ENCODE peak calls at places on chromosomes 16 and 17, in five cellular contexts. R, B, A, G and J are unnamed samples.

GRCh38 chr16:75074920-75075687 is 41.5 kb downstream of the LDHD start:
- DNase-seq in R (no peak), B (no peak), A (no peak), G (peak; percentile 59), J (peak; percentile 43)

GRCh38 chr17:42097691-42098661 is at the start of gene ZNF385C:
- DNase-seq in R (no peak), B (no peak), A (no peak), G (no peak), J (no peak)

GRCh38 chr17:78951967-78952551 is 26.9 kb upstream of the TIMP2 start:
- DNase-seq in R (peak; percentile 16), B (no peak), A (no peak), G (no peak), J (peak; percentile 29)

GRCh38 chr16:2470234-2470601 is 879 bp upstream of the NTN3 start:
- DNase-seq in R (no peak), B (no peak), A (no peak), G (no peak), J (no peak)

GRCh38 chr16:17342031-17342430 is 128.7 kb downstream of the XYLT1 start:
- DNase-seq in R (no peak), B (no peak), A (no peak), G (no peak), J (no peak)

GRCh38 chr16:630815-631405 is at the start of gene WFIKKN1:
- DNase-seq in R (no peak), B (peak; percentile 23), A (no peak), G (peak; percentile 68), J (no peak)

GRCh38 chr16:49416276-49416675 is 42.7 kb downstream of the C16orf78 start:
- DNase-seq in R (no peak), B (no peak), A (no peak), G (no peak), J (no peak)

GRCh38 chr16:10754941-10755340 is 11.3 kb downstream of the NUBP1 start:
- DNase-seq in R (peak; percentile 33), B (no peak), A (no peak), G (no peak), J (peak; percentile 38)

GRCh38 chr17:82443465-82444283 is 6.9 kb downstream of the CYBC1 start:
- DNase-seq in R (no peak), B (no peak), A (no peak), G (no peak), J (no peak)

GRCh38 chr16:67013238-67013822 is 15.6 kb upstream of the CBFB start:
- DNase-seq in R (no peak), B (peak; percentile 22), A (no peak), G (no peak), J (no peak)

GRCh38 chr17:44898768-44899073 is 524 bp downstream of the EFTUD2 start:
- DNase-seq in R (peak; percentile 41), B (no peak), A (no peak), G (no peak), J (peak; percentile 40)

GRCh38 chr16:69818811-69819587 is 56.9 kb downstream of the WWP2 start:
- DNase-seq in R (no peak), B (no peak), A (no peak), G (no peak), J (no peak)

GRCh38 chr16:21590791-21591190 is 8.6 kb upstream of the METTL9 start:
- DNase-seq in R (peak; percentile 34), B (no peak), A (peak; percentile 34), G (no peak), J (peak; percentile 40)

GRCh38 chr16:19184823-19185509 is 16.9 kb downstream of the SYT17 start:
- DNase-seq in R (no peak), B (no peak), A (no peak), G (no peak), J (no peak)

GRCh38 chr17:35345926-35346771 is 27.3 kb downstream of the SLFN11 start:
- DNase-seq in R (peak; percentile 52), B (peak; percentile 89), A (peak; percentile 66), G (peak; percentile 83), J (peak; percentile 59)

GRCh38 chr17:45342871-45343526 is 26.2 kb upstream of the MAP3K14 start:
- DNase-seq in R (no peak), B (no peak), A (no peak), G (no peak), J (no peak)

GRCh38 chr17:27994586-27994985 is 47.9 kb upstream of the NLK start:
- DNase-seq in R (no peak), B (no peak), A (no peak), G (no peak), J (no peak)

DNA sequence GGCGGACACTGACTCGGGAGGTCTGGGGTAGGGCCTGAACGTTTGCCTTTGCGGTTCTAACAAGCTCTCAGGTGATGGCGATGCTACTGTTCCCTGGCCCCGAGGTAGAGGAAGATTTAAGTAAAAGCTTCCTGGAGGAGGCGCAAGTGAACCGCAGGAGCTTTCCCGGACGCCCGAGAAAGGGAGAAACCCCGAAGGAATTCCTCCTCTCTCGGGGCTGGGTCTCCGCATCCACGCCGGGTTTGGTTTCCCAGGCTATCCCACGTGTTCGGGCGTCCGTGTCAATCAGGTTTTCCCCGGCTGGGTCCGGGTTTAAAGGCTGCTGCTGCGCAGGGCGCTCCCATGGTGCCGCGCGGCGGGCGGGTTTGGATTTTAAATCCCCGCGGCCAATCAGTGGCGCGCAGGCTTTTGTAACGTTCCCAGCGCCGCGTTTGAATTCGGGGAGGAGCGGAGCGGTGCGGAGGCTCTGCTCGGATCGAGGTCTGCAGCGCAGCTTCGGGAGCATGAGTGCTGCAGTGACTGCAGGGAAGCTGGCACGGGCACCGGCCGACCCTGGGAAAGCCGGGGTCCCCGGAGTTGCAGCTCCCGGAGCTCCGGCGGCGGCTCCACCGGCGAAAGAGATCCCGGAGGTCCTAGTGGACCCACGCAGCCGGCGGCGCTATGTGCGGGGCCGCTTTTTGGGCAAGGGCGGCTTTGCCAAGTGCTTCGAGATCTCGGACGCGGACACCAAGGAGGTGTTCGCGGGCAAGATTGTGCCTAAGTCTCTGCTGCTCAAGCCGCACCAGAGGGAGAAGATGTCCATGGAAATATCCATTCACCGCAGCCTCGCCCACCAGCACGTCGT is at the start of gene PLK1:
- DNase-seq in R (peak; percentile 64), B (peak; percentile 66), A (peak; percentile 83), G (peak; percentile 83), J (peak; percentile 78)
- TF ChIP-seq CTCF in R (peak; percentile 49), B (peak; percentile 35), A (peak; percentile 41), G (peak; percentile 8), J (peak; percentile 48)

GRCh38 chr16:78811247-78811646 is 711.8 kb downstream of the WWOX start:
- DNase-seq in R (no peak), B (no peak), A (no peak), G (no peak), J (no peak)

GRCh38 chr16:78813917-78814316 is 714.5 kb downstream of the WWOX start:
- DNase-seq in R (no peak), B (no peak), A (no peak), G (no peak), J (no peak)

GRCh38 chr16:78809535-78809934 is 710.1 kb downstream of the WWOX start:
- DNase-seq in R (no peak), B (no peak), A (no peak), G (no peak), J (no peak)

GRCh38 chr16:78815713-78816112 is 716.3 kb downstream of the WWOX start:
- DNase-seq in R (no peak), B (no peak), A (no peak), G (no peak), J (no peak)

DNA sequence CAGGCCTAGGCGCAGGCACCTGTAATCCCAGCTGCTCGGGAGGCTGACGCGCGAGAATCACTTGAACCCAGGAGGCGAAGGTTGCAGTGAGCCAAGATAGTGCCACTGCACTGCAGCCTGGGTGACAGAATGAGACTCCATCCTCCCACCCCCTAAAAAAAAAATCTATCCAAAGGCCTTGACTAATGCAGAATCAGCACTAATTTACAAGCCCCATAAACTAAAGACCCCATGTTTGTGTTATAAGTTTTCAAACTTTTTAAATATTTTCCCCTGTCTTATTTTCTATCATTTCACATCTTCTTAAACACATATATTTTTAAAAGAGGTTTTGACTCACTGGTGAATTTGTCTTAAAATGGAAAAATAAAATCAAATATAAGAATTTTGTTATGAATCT is 713.1 kb downstream of the WWOX start:
- DNase-seq in R (no peak), B (no peak), A (no peak), G (no peak), J (no peak)
- H3K4me3 ChIP-seq in R (no peak overlapping the region), B (no peak overlapping the region), A (no peak overlapping the region), G (no peak overlapping the region), J (no peak overlapping the region)

GRCh38 chr16:85523602-85524364 is 89.3 kb upstream of the GSE1 start:
- DNase-seq in R (peak; percentile 29), B (peak; percentile 59), A (no peak), G (no peak), J (peak; percentile 34)

GRCh38 chr16:85526132-85526731 is 86.9 kb upstream of the GSE1 start:
- DNase-seq in R (no peak), B (no peak), A (no peak), G (no peak), J (no peak)

GRCh38 chr16:85524365-85524629 is 88.8 kb upstream of the GSE1 start:
- DNase-seq in R (no peak), B (no peak), A (no peak), G (no peak), J (no peak)

GRCh38 chr16:85525464-85526117 is 87.5 kb upstream of the GSE1 start:
- DNase-seq in R (no peak), B (no peak), A (no peak), G (no peak), J (no peak)

DNA sequence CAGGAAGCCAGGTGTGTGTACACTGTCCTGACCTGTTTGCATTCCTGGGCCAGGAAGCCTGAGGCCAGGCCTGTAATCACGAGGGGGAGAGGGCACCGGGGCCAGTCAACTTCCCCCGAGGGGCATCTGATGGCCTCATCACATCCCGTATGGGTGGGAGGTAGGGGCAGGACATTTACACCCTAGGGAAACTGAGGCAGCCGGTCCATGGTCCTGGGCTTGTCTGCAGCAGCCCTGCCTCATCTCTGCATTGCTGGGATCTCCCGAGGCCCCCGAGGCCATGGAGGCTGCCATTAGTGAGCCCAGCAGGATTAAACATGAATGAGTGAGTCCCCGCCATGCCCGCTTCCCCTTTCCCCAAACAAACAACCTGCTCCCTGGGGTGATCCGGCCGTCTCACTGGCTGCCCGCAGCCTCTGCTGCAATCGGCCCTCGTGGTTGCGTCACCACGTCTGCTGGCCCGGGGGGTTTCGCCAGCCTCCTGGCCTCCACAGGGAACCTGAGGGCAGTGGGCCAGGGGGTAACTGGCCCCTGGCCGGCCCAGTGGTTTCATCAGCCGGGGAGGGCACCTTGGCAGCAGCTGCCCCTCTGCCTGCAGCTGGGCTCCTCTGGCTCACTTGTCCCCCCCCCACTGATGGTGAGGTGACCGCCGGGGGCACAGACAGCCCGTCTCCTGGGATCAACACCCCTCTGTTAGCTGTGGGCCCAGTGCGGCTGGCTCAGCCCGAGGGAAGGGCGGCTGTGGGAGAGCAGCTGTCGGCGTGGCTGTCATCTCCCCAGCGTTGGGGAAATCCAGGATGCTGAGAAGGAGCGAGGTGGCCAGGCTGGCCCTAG is 88.3 kb upstream of the GSE1 start:
- DNase-seq in R (peak; percentile 33), B (no peak), A (no peak), G (peak; percentile 77), J (peak; percentile 32)
- TF ChIP-seq CTCF in R (no peak), B (no peak), A (no peak), G (no peak), J (no peak)

GRCh38 chr17:6097005-6097279 is 26.8 kb downstream of the WSCD1 start:
- DNase-seq in R (no peak), B (no peak), A (no peak), G (no peak), J (no peak)

GRCh38 chr17:6095501-6095900 is 25.3 kb downstream of the WSCD1 start:
- DNase-seq in R (no peak), B (no peak), A (no peak), G (no peak), J (no peak)

GRCh38 chr17:6098050-6098449 is 27.9 kb downstream of the WSCD1 start:
- DNase-seq in R (no peak), B (no peak), A (no peak), G (no peak), J (no peak)

GRCh38 chr17:6094926-6095325 is 24.7 kb downstream of the WSCD1 start:
- DNase-seq in R (no peak), B (no peak), A (no peak), G (no peak), J (no peak)

GRCh38 chr17:6096201-6097004 is 26.2 kb downstream of the WSCD1 start:
- DNase-seq in R (no peak), B (no peak), A (no peak), G (no peak), J (no peak)
- H3K4me3 ChIP-seq in R (no peak overlapping the region), B (no peak overlapping the region), A (no peak overlapping the region), G (no peak overlapping the region), J (no peak overlapping the region)